ENCODE peak calls at places on chromosomes 5 and 9, in ten cellular contexts. One of them, this sample, is unnamed.

GRCh38 chr9:127923771-127924170 is 6.8 kb downstream of the PIP5KL1 start:
- DNase-seq in MM.1S: no peak
- DNase-seq in fibroblast of pulmonary artery: peak
- DNase-seq in GM20000: no peak
- DNase-seq in HFF-Myc: no peak
- DNase-seq in PC-3: peak
- DNase-seq in GM12878: no peak
- DNase-seq in RWPE1: peak
- DNase-seq in cardiac fibroblast: peak
- DNase-seq in ascending aorta: no peak
- DNase-seq in this sample: peak

GRCh38 chr5:179865471-179866240 is 7.0 kb upstream of the MRNIP start:
- DNase-seq in MM.1S: no peak
- DNase-seq in fibroblast of pulmonary artery: no peak
- DNase-seq in GM20000: no peak
- DNase-seq in HFF-Myc: no peak
- DNase-seq in PC-3: no peak
- DNase-seq in GM12878: no peak
- DNase-seq in RWPE1: peak
- DNase-seq in cardiac fibroblast: no peak
- DNase-seq in ascending aorta: no peak
- DNase-seq in this sample: peak

GRCh38 chr5:122312670-122312988 is 592 bp downstream of the SNCAIP start:
- DNase-seq in MM.1S: no peak
- DNase-seq in fibroblast of pulmonary artery: peak
- DNase-seq in GM20000: peak
- DNase-seq in HFF-Myc: no peak
- DNase-seq in PC-3: no peak
- DNase-seq in GM12878: no peak
- DNase-seq in RWPE1: no peak
- DNase-seq in cardiac fibroblast: peak
- DNase-seq in ascending aorta: no peak
- DNase-seq in this sample: no peak

GRCh38 chr9:135019224-135019623 is 68.2 kb upstream of the OLFM1 start:
- DNase-seq in MM.1S: no peak
- DNase-seq in fibroblast of pulmonary artery: no peak
- DNase-seq in GM20000: no peak
- DNase-seq in HFF-Myc: no peak
- DNase-seq in PC-3: no peak
- DNase-seq in GM12878: no peak
- DNase-seq in RWPE1: no peak
- DNase-seq in cardiac fibroblast: no peak
- DNase-seq in ascending aorta: no peak
- DNase-seq in this sample: no peak

GRCh38 chr9:94772128-94772527 is 45.6 kb downstream of the AOPEP start:
- DNase-seq in MM.1S: no peak
- DNase-seq in fibroblast of pulmonary artery: no peak
- DNase-seq in GM20000: no peak
- DNase-seq in HFF-Myc: no peak
- DNase-seq in PC-3: no peak
- DNase-seq in GM12878: no peak
- DNase-seq in RWPE1: no peak
- DNase-seq in cardiac fibroblast: no peak
- DNase-seq in ascending aorta: no peak
- DNase-seq in this sample: no peak

GRCh38 chr9:91740713-91741112 is 209.3 kb downstream of the ROR2 start:
- DNase-seq in MM.1S: no peak
- DNase-seq in fibroblast of pulmonary artery: peak
- DNase-seq in GM20000: no peak
- DNase-seq in HFF-Myc: no peak
- DNase-seq in PC-3: peak
- DNase-seq in GM12878: no peak
- DNase-seq in RWPE1: no peak
- DNase-seq in cardiac fibroblast: peak
- DNase-seq in ascending aorta: no peak
- DNase-seq in this sample: peak

GRCh38 chr5:172624083-172624995 is 16.7 kb upstream of the NEURL1B start:
- DNase-seq in MM.1S: no peak
- DNase-seq in fibroblast of pulmonary artery: no peak
- DNase-seq in GM20000: no peak
- DNase-seq in HFF-Myc: no peak
- DNase-seq in PC-3: no peak
- DNase-seq in GM12878: no peak
- DNase-seq in RWPE1: no peak
- DNase-seq in cardiac fibroblast: no peak
- DNase-seq in ascending aorta: no peak
- DNase-seq in this sample: no peak

GRCh38 chr9:133347515-133347984 is 381 bp downstream of the MED22 start:
- DNase-seq in MM.1S: peak
- DNase-seq in fibroblast of pulmonary artery: peak
- DNase-seq in GM20000: peak
- DNase-seq in HFF-Myc: no peak
- DNase-seq in PC-3: peak
- DNase-seq in GM12878: peak
- DNase-seq in RWPE1: peak
- DNase-seq in cardiac fibroblast: peak
- DNase-seq in ascending aorta: no peak
- DNase-seq in this sample: no peak

GRCh38 chr5:119302449-119302848 is 53.4 kb upstream of the TNFAIP8 start:
- DNase-seq in MM.1S: no peak
- DNase-seq in fibroblast of pulmonary artery: no peak
- DNase-seq in GM20000: no peak
- DNase-seq in HFF-Myc: no peak
- DNase-seq in PC-3: no peak
- DNase-seq in GM12878: no peak
- DNase-seq in RWPE1: no peak
- DNase-seq in cardiac fibroblast: no peak
- DNase-seq in ascending aorta: no peak
- DNase-seq in this sample: no peak

GRCh38 chr5:10885026-10885425 is 124.0 kb upstream of the DAP start:
- DNase-seq in MM.1S: no peak
- DNase-seq in fibroblast of pulmonary artery: no peak
- DNase-seq in GM20000: no peak
- DNase-seq in HFF-Myc: no peak
- DNase-seq in PC-3: peak
- DNase-seq in GM12878: no peak
- DNase-seq in RWPE1: no peak
- DNase-seq in cardiac fibroblast: no peak
- DNase-seq in ascending aorta: no peak
- DNase-seq in this sample: peak

GRCh38 chr9:114033397-114034103 is 44.5 kb downstream of the AMBP start:
- DNase-seq in MM.1S: no peak
- DNase-seq in fibroblast of pulmonary artery: peak
- DNase-seq in GM20000: no peak
- DNase-seq in HFF-Myc: no peak
- DNase-seq in PC-3: no peak
- DNase-seq in GM12878: no peak
- DNase-seq in RWPE1: peak
- DNase-seq in cardiac fibroblast: peak
- DNase-seq in ascending aorta: no peak
- DNase-seq in this sample: no peak
- TF ChIP-seq CTCF in MM.1S: peak
- TF ChIP-seq CTCF in fibroblast of pulmonary artery: peak
- TF ChIP-seq CTCF in GM20000: no peak
- TF ChIP-seq CTCF in HFF-Myc: peak
- TF ChIP-seq CTCF in PC-3: peak
- TF ChIP-seq CTCF in GM12878: peak
- TF ChIP-seq CTCF in RWPE1: no peak
- TF ChIP-seq CTCF in cardiac fibroblast: peak
- TF ChIP-seq CTCF in ascending aorta: peak
- TF ChIP-seq CTCF in this sample: peak

GRCh38 chr5:2748841-2749513 is 2.5 kb downstream of the IRX2 start:
- DNase-seq in MM.1S: no peak
- DNase-seq in fibroblast of pulmonary artery: no peak
- DNase-seq in GM20000: no peak
- DNase-seq in HFF-Myc: no peak
- DNase-seq in PC-3: no peak
- DNase-seq in GM12878: no peak
- DNase-seq in RWPE1: no peak
- DNase-seq in cardiac fibroblast: no peak
- DNase-seq in ascending aorta: no peak
- DNase-seq in this sample: no peak

GRCh38 chr5:2748180-2748840 is 3.2 kb downstream of the IRX2 start:
- DNase-seq in MM.1S: no peak
- DNase-seq in fibroblast of pulmonary artery: no peak
- DNase-seq in GM20000: no peak
- DNase-seq in HFF-Myc: no peak
- DNase-seq in PC-3: no peak
- DNase-seq in GM12878: no peak
- DNase-seq in RWPE1: no peak
- DNase-seq in cardiac fibroblast: no peak
- DNase-seq in ascending aorta: no peak
- DNase-seq in this sample: no peak

GRCh38 chr5:2747372-2748179 is 3.9 kb downstream of the IRX2 start:
- DNase-seq in MM.1S: no peak
- DNase-seq in fibroblast of pulmonary artery: no peak
- DNase-seq in GM20000: no peak
- DNase-seq in HFF-Myc: no peak
- DNase-seq in PC-3: no peak
- DNase-seq in GM12878: no peak
- DNase-seq in RWPE1: no peak
- DNase-seq in cardiac fibroblast: no peak
- DNase-seq in ascending aorta: no peak
- DNase-seq in this sample: no peak

GRCh38 chr5:2744485-2744884 is 7.0 kb downstream of the IRX2 start:
- DNase-seq in MM.1S: no peak
- DNase-seq in fibroblast of pulmonary artery: no peak
- DNase-seq in GM20000: no peak
- DNase-seq in HFF-Myc: no peak
- DNase-seq in PC-3: no peak
- DNase-seq in GM12878: no peak
- DNase-seq in RWPE1: no peak
- DNase-seq in cardiac fibroblast: peak
- DNase-seq in ascending aorta: no peak
- DNase-seq in this sample: no peak

GRCh38 chr5:2746642-2747041 is 4.8 kb downstream of the IRX2 start:
- DNase-seq in MM.1S: no peak
- DNase-seq in fibroblast of pulmonary artery: no peak
- DNase-seq in GM20000: no peak
- DNase-seq in HFF-Myc: no peak
- DNase-seq in PC-3: peak
- DNase-seq in GM12878: no peak
- DNase-seq in RWPE1: peak
- DNase-seq in cardiac fibroblast: no peak
- DNase-seq in ascending aorta: no peak
- DNase-seq in this sample: peak
- TF ChIP-seq CTCF in MM.1S: no peak
- TF ChIP-seq CTCF in fibroblast of pulmonary artery: no peak
- TF ChIP-seq CTCF in GM20000: no peak
- TF ChIP-seq CTCF in HFF-Myc: no peak
- TF ChIP-seq CTCF in PC-3: peak
- TF ChIP-seq CTCF in GM12878: no peak
- TF ChIP-seq CTCF in RWPE1: peak
- TF ChIP-seq CTCF in cardiac fibroblast: no peak
- TF ChIP-seq CTCF in ascending aorta: no peak
- TF ChIP-seq CTCF in this sample: no peak

GRCh38 chr9:81108821-81109220 is 580.5 kb downstream of the TLE1 start:
- DNase-seq in MM.1S: no peak
- DNase-seq in fibroblast of pulmonary artery: no peak
- DNase-seq in GM20000: no peak
- DNase-seq in HFF-Myc: no peak
- DNase-seq in PC-3: peak
- DNase-seq in GM12878: no peak
- DNase-seq in RWPE1: peak
- DNase-seq in cardiac fibroblast: no peak
- DNase-seq in ascending aorta: no peak
- DNase-seq in this sample: peak

GRCh38 chr9:81108391-81108790 is 581.0 kb downstream of the TLE1 start:
- DNase-seq in MM.1S: no peak
- DNase-seq in fibroblast of pulmonary artery: no peak
- DNase-seq in GM20000: no peak
- DNase-seq in HFF-Myc: no peak
- DNase-seq in PC-3: peak
- DNase-seq in GM12878: no peak
- DNase-seq in RWPE1: peak
- DNase-seq in cardiac fibroblast: no peak
- DNase-seq in ascending aorta: no peak
- DNase-seq in this sample: peak

GRCh38 chr9:81103597-81104471 is 585.5 kb downstream of the TLE1 start:
- DNase-seq in MM.1S: no peak
- DNase-seq in fibroblast of pulmonary artery: no peak
- DNase-seq in GM20000: no peak
- DNase-seq in HFF-Myc: no peak
- DNase-seq in PC-3: peak
- DNase-seq in GM12878: no peak
- DNase-seq in RWPE1: peak
- DNase-seq in cardiac fibroblast: no peak
- DNase-seq in ascending aorta: no peak
- DNase-seq in this sample: no peak
- TF ChIP-seq CTCF in MM.1S: no peak
- TF ChIP-seq CTCF in fibroblast of pulmonary artery: peak
- TF ChIP-seq CTCF in GM20000: no peak
- TF ChIP-seq CTCF in HFF-Myc: peak
- TF ChIP-seq CTCF in PC-3: peak
- TF ChIP-seq CTCF in GM12878: no peak
- TF ChIP-seq CTCF in RWPE1: peak
- TF ChIP-seq CTCF in cardiac fibroblast: peak
- TF ChIP-seq CTCF in ascending aorta: no peak
- TF ChIP-seq CTCF in this sample: peak

DNA sequence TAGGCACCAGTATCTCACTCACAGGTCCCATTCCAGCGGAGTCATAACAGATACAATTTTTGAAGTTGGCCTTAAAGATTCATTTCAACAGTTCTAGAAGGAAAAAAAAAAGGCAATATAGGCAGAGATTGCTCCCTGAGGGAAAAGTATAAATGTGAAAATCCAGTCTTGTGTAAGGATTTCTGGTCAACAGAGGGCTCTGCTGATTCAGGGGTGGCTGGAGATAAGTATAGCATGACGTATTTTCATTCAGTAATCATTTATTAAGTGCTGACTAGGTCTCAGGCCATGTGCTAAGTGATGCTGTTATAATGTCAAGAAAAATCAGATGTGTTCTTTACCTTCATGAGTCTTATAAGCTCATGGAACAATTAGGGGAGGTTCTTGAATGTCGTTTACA is 377.3 kb upstream of the MEF2C start:
- DNase-seq in MM.1S: no peak
- DNase-seq in fibroblast of pulmonary artery: peak
- DNase-seq in GM20000: no peak
- DNase-seq in HFF-Myc: no peak
- DNase-seq in PC-3: no peak
- DNase-seq in GM12878: no peak
- DNase-seq in RWPE1: no peak
- DNase-seq in cardiac fibroblast: peak
- DNase-seq in ascending aorta: no peak
- DNase-seq in this sample: peak
- TF ChIP-seq CTCF in MM.1S: no peak
- TF ChIP-seq CTCF in fibroblast of pulmonary artery: no peak
- TF ChIP-seq CTCF in GM20000: no peak
- TF ChIP-seq CTCF in HFF-Myc: no peak
- TF ChIP-seq CTCF in PC-3: peak
- TF ChIP-seq CTCF in GM12878: no peak
- TF ChIP-seq CTCF in RWPE1: no peak
- TF ChIP-seq CTCF in cardiac fibroblast: no peak
- TF ChIP-seq CTCF in ascending aorta: no peak
- TF ChIP-seq CTCF in this sample: peak

This sample was measured in bronchial epithelial cell.